ENCODE peak calls at places on chromosomes 1 and 21, in ten cellular contexts. C is lung; H is prostate gland; A is DND-41; O is fibroblast of mammary gland; Y is esophagus squamous epithelium; S is CD8-positive, alpha-beta T cell; E is Caco-2; R is fibroblast of lung; F is fibroblast of villous mesenchyme. J is an unnamed sample.

GRCh38 chr1:79264285-79264684 is 257.8 kb upstream of the ADGRL4 start:
- DNase-seq in Y (no peak), S (no peak), H (no peak), R (no peak), A (no peak), C (no peak), F (peak), E (no peak), O (no peak), J (no peak)

GRCh38 chr1:208985231-208985630 is 598.3 kb upstream of the CAMK1G start:
- DNase-seq in Y (no peak), F (no peak), R (peak), E (no peak), H (no peak), S (no peak), C (no peak), O (peak), A (no peak), J (peak)

GRCh38 chr1:47188901-47189785 is 693 bp downstream of the PDZK1IP1 start:
- DNase-seq in H (no peak), Y (no peak), E (no peak), A (no peak), F (no peak), O (no peak), S (peak), C (peak), R (no peak), J (no peak)

GRCh38 chr1:162633327-162633762 is 1.1 kb downstream of the DDR2 start:
- DNase-seq in A (no peak), S (no peak), Y (no peak), R (peak), E (no peak), F (peak), O (peak), H (no peak), C (no peak), J (peak)

GRCh38 chr1:227736814-227737432 is 1.7 kb downstream of the SNAP47 start:
- DNase-seq in C (no peak), O (no peak), Y (no peak), S (no peak), E (no peak), F (no peak), A (no peak), R (no peak), H (no peak), J (no peak)

GRCh38 chr1:61078611-61079010 is 3.8 kb upstream of the NFIA start:
- DNase-seq in E (no peak), R (peak), F (no peak), C (no peak), S (no peak), O (no peak), H (no peak), Y (no peak), A (no peak), J (peak)

GRCh38 chr1:97895278-97895677 is 25.6 kb downstream of the DPYD start:
- DNase-seq in F (no peak), S (no peak), H (no peak), R (no peak), Y (no peak), E (no peak), A (no peak), C (no peak), O (no peak), J (no peak)

GRCh38 chr1:232894436-232894835 is 56.0 kb upstream of the NTPCR start:
- DNase-seq in Y (no peak), F (no peak), C (no peak), O (no peak), E (no peak), S (no peak), H (no peak), A (no peak), R (peak), J (no peak)

GRCh38 chr1:168674252-168674651 is 54.8 kb downstream of the DPT start:
- DNase-seq in A (no peak), R (no peak), H (no peak), S (no peak), Y (no peak), F (no peak), E (no peak), C (no peak), O (no peak), J (no peak)

GRCh38 chr21:38857152-38857825 is 51.6 kb downstream of the ETS2 start:
- DNase-seq in O (no peak), R (no peak), S (no peak), C (no peak), H (no peak), E (no peak), F (no peak), A (no peak), Y (no peak), J (no peak)

GRCh38 chr1:8023287-8023994 is 2.7 kb downstream of the ERRFI1 start:
- DNase-seq in E (no peak), A (no peak), R (peak), S (no peak), C (no peak), H (no peak), F (peak), Y (no peak), O (peak), J (no peak)

GRCh38 chr1:211384524-211384923 is 57.9 kb downstream of the TRAF5 start:
- DNase-seq in C (no peak), E (no peak), Y (no peak), A (no peak), O (no peak), R (no peak), H (no peak), S (no peak), F (no peak), J (no peak)

GRCh38 chr21:31332525-31332924 is 11.5 kb downstream of the TIAM1 start:
- DNase-seq in R (no peak), O (no peak), S (no peak), H (no peak), A (no peak), F (no peak), E (no peak), Y (no peak), C (no peak), J (no peak)

GRCh38 chr21:42991992-42992740 is 17.8 kb downstream of the PKNOX1 start:
- DNase-seq in C (peak), S (no peak), Y (no peak), F (peak), O (peak), R (peak), H (no peak), A (no peak), E (no peak), J (peak)

GRCh38 chr1:87030740-87031400 is 116.4 kb downstream of the HS2ST1 start:
- DNase-seq in C (no peak), O (no peak), S (no peak), R (no peak), F (no peak), Y (no peak), E (no peak), A (no peak), H (no peak), J (no peak)

GRCh38 chr21:43805275-43805800 is 16.0 kb downstream of the RRP1 start:
- DNase-seq in F (no peak), E (no peak), A (no peak), O (no peak), S (no peak), Y (no peak), C (no peak), R (no peak), H (no peak), J (no peak)

GRCh38 chr1:53115403-53116306 is 26.8 kb downstream of the SLC1A7 start:
- DNase-seq in E (peak), O (no peak), F (peak), S (no peak), R (peak), Y (no peak), A (no peak), C (no peak), H (no peak), J (peak)

GRCh38 chr1:64471218-64471719 is 1.3 kb downstream of the CACHD1 start:
- DNase-seq in A (no peak), S (peak), H (peak), E (peak), F (peak), R (peak), O (peak), C (peak), Y (no peak), J (peak)

GRCh38 chr1:97252076-97252475 is 530.5 kb downstream of the PTBP2 start:
- DNase-seq in A (no peak), F (peak), O (peak), Y (no peak), S (no peak), E (no peak), H (no peak), R (peak), C (peak), J (peak)

GRCh38 chr1:210882414-210883221 is 251.3 kb downstream of the KCNH1 start:
- DNase-seq in F (peak), C (no peak), H (no peak), S (no peak), Y (no peak), R (peak), A (no peak), E (no peak), O (no peak), J (no peak)

GRCh38 chr1:98962156-98962555 is 42.5 kb downstream of the PLPPR5 start:
- DNase-seq in O (peak), C (no peak), H (no peak), A (no peak), S (no peak), F (peak), Y (no peak), E (no peak), R (peak), J (peak)

GRCh38 chr1:91613594-91613993 is 112.9 kb downstream of the CDC7 start:
- DNase-seq in F (no peak), C (no peak), S (no peak), H (no peak), O (no peak), Y (no peak), R (no peak), A (no peak), E (peak), J (no peak)

GRCh38 chr1:96116707-96117106 is 604.9 kb upstream of the PTBP2 start:
- DNase-seq in C (no peak), F (no peak), Y (no peak), A (no peak), E (no peak), O (no peak), S (no peak), R (peak), H (no peak), J (no peak)

GRCh38 chr1:32684167-32684811 is 18.3 kb downstream of the SYNC start:
- DNase-seq in Y (no peak), R (peak), A (no peak), O (peak), C (no peak), E (no peak), H (peak), F (peak), S (no peak), J (peak)

GRCh38 chr1:180849031-180849775 is 63.5 kb upstream of the KIAA1614 start:
- DNase-seq in A (no peak), O (no peak), C (no peak), Y (no peak), S (no peak), F (no peak), E (no peak), R (no peak), H (no peak), J (no peak)

GRCh38 chr1:106620521-106620954 is 435.9 kb upstream of the PRMT6 start:
- DNase-seq in A (no peak), R (peak), Y (no peak), C (no peak), S (no peak), O (peak), E (no peak), F (peak), H (no peak), J (peak)

GRCh38 chr1:221344693-221345092 is 397.2 kb downstream of the DUSP10 start:
- DNase-seq in R (peak), H (no peak), O (peak), C (no peak), E (no peak), A (no peak), F (no peak), S (no peak), Y (no peak), J (no peak)

GRCh38 chr21:36699546-36700294 is 805 bp downstream of the SIM2 start:
- DNase-seq in E (peak), S (no peak), O (no peak), C (no peak), F (no peak), Y (no peak), R (no peak), A (no peak), H (no peak), J (no peak)

GRCh38 chr1:164769504-164770148 is 210.6 kb downstream of the PBX1 start:
- DNase-seq in Y (no peak), F (no peak), C (no peak), O (no peak), H (no peak), E (no peak), A (no peak), R (no peak), S (no peak), J (no peak)

GRCh38 chr1:90012305-90012704 is 17.4 kb downstream of the ZNF326 start:
- DNase-seq in Y (no peak), H (no peak), E (no peak), O (peak), F (peak), R (no peak), S (no peak), A (no peak), C (no peak), J (peak)

GRCh38 chr1:83131692-83131955 is 867.3 kb downstream of the TTLL7 start:
- DNase-seq in R (no peak), Y (no peak), O (no peak), C (no peak), F (no peak), H (no peak), A (no peak), S (no peak), E (no peak), J (no peak)

GRCh38 chr1:157090196-157090647 is 9.4 kb downstream of the ETV3L start:
- DNase-seq in Y (no peak), C (peak), H (peak), F (peak), A (peak), E (peak), S (peak), R (peak), O (peak), J (peak)

GRCh38 chr1:19706136-19706535 is 41.5 kb downstream of the HTR6 start:
- DNase-seq in O (no peak), E (no peak), S (no peak), Y (no peak), H (no peak), C (no peak), F (no peak), R (no peak), A (no peak), J (no peak)

DNA sequence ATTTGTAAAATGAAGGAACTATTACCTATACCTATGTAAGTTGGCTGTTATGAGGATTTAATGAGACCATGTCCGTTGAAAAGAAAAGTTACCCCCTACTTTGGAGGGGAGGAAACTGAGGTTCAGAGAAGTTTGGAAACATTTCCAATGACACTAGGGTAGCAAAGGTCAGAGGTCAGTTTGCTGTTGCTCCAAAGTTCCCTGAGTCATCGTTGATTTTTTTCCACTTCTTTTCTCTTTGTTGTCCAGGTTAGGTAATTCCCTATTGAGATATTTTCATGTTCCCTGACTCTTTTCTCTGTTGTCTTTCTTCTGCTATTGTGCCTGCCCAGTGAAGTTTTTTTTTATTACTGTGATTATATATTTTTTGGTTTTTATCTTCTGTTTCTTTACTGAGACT is 213.8 kb upstream of the C1orf174 start:
- DNase-seq in Y (no peak), O (no peak), F (no peak), R (no peak), C (no peak), E (no peak), H (no peak), S (no peak), A (no peak), J (no peak)
- TF ChIP-seq CTCF in Y (no peak), O (no peak), F (no peak), R (no peak), C (no peak), E (no peak), H (no peak), S (no peak), A (no peak), J (no peak)

GRCh38 chr1:9239622-9240401 is 5.2 kb downstream of the H6PD start:
- DNase-seq in S (peak), H (no peak), C (peak), Y (no peak), E (no peak), R (peak), F (peak), A (peak), O (peak), J (peak)
- H3K4me3 ChIP-seq in S (peak), H (no peak), C (no peak), Y (no peak), E (no peak), R (no peak), F (peak), A (no peak), O (peak), J (no peak)

GRCh38 chr1:26690157-26690556 is 5.7 kb upstream of the ARID1A start:
- DNase-seq in F (no peak), Y (no peak), H (no peak), O (no peak), E (no peak), S (no peak), C (no peak), R (no peak), A (no peak), J (no peak)

GRCh38 chr1:26689504-26689903 is 6.3 kb upstream of the ARID1A start:
- DNase-seq in E (no peak), C (no peak), R (no peak), S (no peak), O (no peak), H (no peak), Y (no peak), F (no peak), A (no peak), J (no peak)

GRCh38 chr1:26686795-26687194 is 9.0 kb upstream of the ARID1A start:
- DNase-seq in O (no peak), C (no peak), S (no peak), R (peak), H (no peak), F (no peak), E (no peak), A (no peak), Y (no peak), J (peak)

GRCh38 chr1:26690576-26691031 is 5.2 kb upstream of the ARID1A start:
- DNase-seq in O (no peak), R (peak), F (no peak), E (no peak), Y (no peak), A (no peak), S (no peak), H (no peak), C (no peak), J (peak)

DNA sequence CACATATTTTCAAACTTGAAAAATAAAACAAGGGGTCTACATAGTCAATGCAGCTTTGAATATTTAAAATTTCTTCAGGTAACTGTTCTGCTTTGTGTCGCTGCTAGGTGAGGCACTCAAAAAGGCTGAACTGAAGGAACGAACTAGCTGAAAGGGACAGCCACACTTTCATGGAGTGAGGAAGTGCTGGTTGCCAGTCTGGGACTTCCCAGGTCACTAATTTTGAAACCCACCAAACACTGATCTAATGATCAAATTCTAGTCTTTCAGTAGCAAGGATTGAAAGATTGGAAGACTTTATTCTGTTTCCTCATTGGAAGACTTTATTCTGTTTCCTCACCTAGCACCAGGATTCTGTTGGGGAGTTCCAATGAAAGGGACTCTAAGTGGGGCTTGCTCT is 11.1 kb upstream of the ARID1A start:
- DNase-seq in Y (no peak), S (no peak), O (no peak), F (no peak), C (no peak), R (no peak), A (no peak), H (no peak), E (no peak), J (no peak)
- TF ChIP-seq CTCF in Y (no peak), S (no peak), O (no peak), F (no peak), C (no peak), R (no peak), A (no peak), H (no peak), E (no peak), J (no peak)

DNA sequence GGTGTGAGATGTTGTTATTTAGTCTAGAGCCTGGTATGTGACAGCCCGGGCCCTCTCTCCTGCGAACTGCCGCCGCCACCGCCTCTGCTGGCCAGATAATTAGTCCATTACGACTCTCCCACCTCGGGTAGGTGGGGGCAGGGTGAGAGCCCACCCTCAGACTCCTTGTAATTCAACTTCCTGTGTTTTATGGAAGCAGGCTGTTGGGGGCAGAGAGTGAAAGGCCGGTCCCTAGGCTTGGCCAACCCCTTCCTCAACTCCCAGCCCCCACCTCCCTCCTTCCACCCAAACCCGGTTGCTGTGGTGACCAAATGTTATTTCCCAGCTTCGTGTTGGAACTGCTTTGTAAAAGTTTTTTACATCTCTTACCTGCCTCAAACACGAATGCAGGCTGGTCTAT is 119.1 kb downstream of the RNF220 start:
- DNase-seq in A (no peak), C (no peak), Y (no peak), R (no peak), H (no peak), F (no peak), E (no peak), S (no peak), O (no peak), J (no peak)
- H3K4me3 ChIP-seq in A (no peak), C (no peak), Y (no peak), R (no peak), H (no peak), F (no peak), E (no peak), S (no peak), O (no peak), J (no peak)

GRCh38 chr21:46285761-46286667 is at the start of gene YBEY:
- DNase-seq in A (peak), R (peak), S (peak), C (peak), E (peak), H (peak), Y (peak), O (peak), F (peak), J (peak)
- TF ChIP-seq CTCF in A (peak), R (peak), S (peak), C (peak), E (peak), H (peak), Y (no peak), O (peak), F (peak), J (peak)

GRCh38 chr1:6593810-6594209 is 8.9 kb downstream of the KLHL21 start:
- DNase-seq in C (no peak), R (no peak), F (no peak), H (no peak), Y (no peak), O (no peak), A (no peak), E (no peak), S (no peak), J (no peak)

GRCh38 chr1:6597777-6598131 is 4.9 kb downstream of the KLHL21 start:
- DNase-seq in F (no peak), Y (no peak), S (no peak), A (no peak), R (no peak), E (no peak), O (no peak), C (no peak), H (no peak), J (no peak)

GRCh38 chr1:6596886-6597776 is 5.5 kb downstream of the KLHL21 start:
- DNase-seq in H (no peak), C (no peak), S (no peak), A (no peak), R (no peak), Y (no peak), F (no peak), O (no peak), E (no peak), J (no peak)

GRCh38 chr1:6594977-6595740 is 7.5 kb downstream of the KLHL21 start:
- DNase-seq in O (no peak), F (no peak), H (no peak), E (no peak), R (no peak), C (no peak), S (no peak), Y (no peak), A (no peak), J (no peak)

GRCh38 chr1:6596351-6596750 is 6.3 kb downstream of the KLHL21 start:
- DNase-seq in S (no peak), R (no peak), A (no peak), Y (no peak), H (no peak), O (no peak), F (no peak), E (no peak), C (no peak), J (no peak)
- H3K4me3 ChIP-seq in S (no peak), R (no peak), A (no peak), Y (no peak), H (no peak), O (no peak), F (no peak), E (no peak), C (no peak), J (no peak)